ENCODE peak calls at places on chromosomes 16 and 17, in nine cellular contexts. One of them, this sample, is unnamed.

GRCh38 chr17:77391668-77392375 is 251.1 kb downstream of the SEC14L1 start:
- DNase-seq in effector CD4-positive, alpha-beta T cell: no peak
- DNase-seq in NCI-H1105: no peak
- DNase-seq in Panc1: peak; percentile 54
- DNase-seq in activated naive CD4-positive, alpha-beta T cell: no peak
- DNase-seq in cardiac muscle cell: peak; percentile 90
- DNase-seq in PC-3: peak; percentile 88
- DNase-seq in PC-9: no peak
- DNase-seq in RWPE1: no peak
- DNase-seq in this sample: no peak

GRCh38 chr17:64063766-64064224 is 43.4 kb upstream of the ICAM2 start:
- DNase-seq in effector CD4-positive, alpha-beta T cell: peak; percentile 35
- DNase-seq in NCI-H1105: no peak
- DNase-seq in Panc1: no peak
- DNase-seq in activated naive CD4-positive, alpha-beta T cell: peak; percentile 53
- DNase-seq in cardiac muscle cell: peak; percentile 68
- DNase-seq in PC-3: peak; percentile 40
- DNase-seq in PC-9: no peak
- DNase-seq in RWPE1: no peak
- DNase-seq in this sample: no peak

GRCh38 chr17:44979426-44980273 is 11.5 kb upstream of the C1QL1 start:
- DNase-seq in effector CD4-positive, alpha-beta T cell: no peak
- DNase-seq in NCI-H1105: no peak
- DNase-seq in Panc1: no peak
- DNase-seq in activated naive CD4-positive, alpha-beta T cell: no peak
- DNase-seq in cardiac muscle cell: no peak
- DNase-seq in PC-3: no peak
- DNase-seq in PC-9: no peak
- DNase-seq in RWPE1: no peak
- DNase-seq in this sample: no peak

GRCh38 chr16:81436381-81436780 is 8.2 kb upstream of the CMIP start:
- DNase-seq in effector CD4-positive, alpha-beta T cell: no peak
- DNase-seq in NCI-H1105: no peak
- DNase-seq in Panc1: no peak
- DNase-seq in activated naive CD4-positive, alpha-beta T cell: no peak
- DNase-seq in cardiac muscle cell: no peak
- DNase-seq in PC-3: no peak
- DNase-seq in PC-9: no peak
- DNase-seq in RWPE1: no peak
- DNase-seq in this sample: no peak

GRCh38 chr16:57686577-57686976 is 8.0 kb upstream of the DRC7 start:
- DNase-seq in effector CD4-positive, alpha-beta T cell: no peak
- DNase-seq in NCI-H1105: no peak
- DNase-seq in Panc1: no peak
- DNase-seq in activated naive CD4-positive, alpha-beta T cell: no peak
- DNase-seq in cardiac muscle cell: no peak
- DNase-seq in PC-3: no peak
- DNase-seq in PC-9: no peak
- DNase-seq in RWPE1: no peak
- DNase-seq in this sample: no peak

GRCh38 chr16:56844056-56844455 is 21.0 kb upstream of the SLC12A3 start:
- DNase-seq in effector CD4-positive, alpha-beta T cell: no peak
- DNase-seq in NCI-H1105: no peak
- DNase-seq in Panc1: no peak
- DNase-seq in activated naive CD4-positive, alpha-beta T cell: no peak
- DNase-seq in cardiac muscle cell: no peak
- DNase-seq in PC-3: no peak
- DNase-seq in PC-9: no peak
- DNase-seq in RWPE1: no peak
- DNase-seq in this sample: no peak

GRCh38 chr17:65283704-65284103 is 146.5 kb downstream of the RGS9 start:
- DNase-seq in effector CD4-positive, alpha-beta T cell: no peak
- DNase-seq in NCI-H1105: no peak
- DNase-seq in Panc1: no peak
- DNase-seq in activated naive CD4-positive, alpha-beta T cell: no peak
- DNase-seq in cardiac muscle cell: no peak
- DNase-seq in PC-3: peak; percentile 97
- DNase-seq in PC-9: no peak
- DNase-seq in RWPE1: peak; percentile 21
- DNase-seq in this sample: no peak

GRCh38 chr16:53944026-53944425 is 240.1 kb downstream of the FTO start:
- DNase-seq in effector CD4-positive, alpha-beta T cell: no peak
- DNase-seq in NCI-H1105: no peak
- DNase-seq in Panc1: no peak
- DNase-seq in activated naive CD4-positive, alpha-beta T cell: no peak
- DNase-seq in cardiac muscle cell: no peak
- DNase-seq in PC-3: peak; percentile 49
- DNase-seq in PC-9: peak; percentile 49
- DNase-seq in RWPE1: peak; percentile 49
- DNase-seq in this sample: no peak

GRCh38 chr17:40517981-40518380 is 16.6 kb upstream of the TNS4 start:
- DNase-seq in effector CD4-positive, alpha-beta T cell: no peak
- DNase-seq in NCI-H1105: no peak
- DNase-seq in Panc1: no peak
- DNase-seq in activated naive CD4-positive, alpha-beta T cell: no peak
- DNase-seq in cardiac muscle cell: no peak
- DNase-seq in PC-3: no peak
- DNase-seq in PC-9: no peak
- DNase-seq in RWPE1: no peak
- DNase-seq in this sample: no peak